ENCODE peak calls at places on chromosomes 13 and 19, in five cellular contexts. Q is activated CD4-positive, alpha-beta T cell treated with anti-CD3 and anti-CD28 coated beads, Interleukin-2, amount 50 U/mL, for 4 hours; P is stimulated activated CD4-positive, alpha-beta T cell treated with anti-CD3 and anti-CD28 coated beads, Interleukin-2, amount 100 ng/mL, for 48 hours; I is activated T-helper 1 cell treated with anti-CD3 and anti-CD28 coated beads, Interleukin-12 subunit alpha, Interleukin-12 subunit beta, Interleukin-2, Interleukin-4 antibody, amounts not matched to agents 30 ng/mL and 10 ng/mL and 1 ng/mL, durations not matched to agents 14 hours and 24 hours and 36 hours; B is iPS DF 6.9. N is an unnamed sample.

GRCh38 chr13:52454825-52455676 is at the start of gene CKAP2:
- DNase-seq in Q (peak; percentile 91), P (peak; percentile 89), I (peak; percentile 92), B (peak; percentile 90), N (peak; percentile 89)

GRCh38 chr19:44539236-44539819 is 9.9 kb upstream of the CEACAM20 start:
- DNase-seq in Q (no peak), P (no peak), I (no peak), B (no peak), N (no peak)

GRCh38 chr13:80957019-80957650 is 616.2 kb upstream of the SPRY2 start:
- DNase-seq in Q (no peak), P (no peak), I (no peak), B (no peak), N (no peak)

GRCh38 chr19:39052846-39053245 is 20.5 kb upstream of the FBXO27 start:
- DNase-seq in Q (no peak), P (no peak), I (no peak), B (no peak), N (no peak)

GRCh38 chr13:111342716-111343115 is 22.3 kb downstream of the TEX29 start:
- DNase-seq in Q (no peak), P (no peak), I (no peak), B (no peak), N (no peak)

GRCh38 chr19:38387550-38388309 is at the start of gene GGN:
- DNase-seq in Q (peak; percentile 78), P (peak; percentile 81), I (peak; percentile 73), B (peak; percentile 94), N (peak; percentile 93)

GRCh38 chr19:13781547-13781946 is 7.3 kb downstream of the C19orf53 start:
- DNase-seq in Q (no peak), P (no peak), I (no peak), B (no peak), N (peak; percentile 58)

GRCh38 chr19:46803555-46803954 is 15.2 kb upstream of the SLC1A5 start:
- DNase-seq in Q (no peak), P (no peak), I (no peak), B (no peak), N (no peak)

GRCh38 chr19:49361438-49362047 is 673 bp downstream of the TEAD2 start:
- DNase-seq in Q (no peak), P (no peak), I (no peak), B (no peak), N (peak; percentile 57)

GRCh38 chr13:78299832-78300623 is 303.3 kb downstream of the POU4F1 start:
- DNase-seq in Q (no peak), P (no peak), I (no peak), B (no peak), N (no peak)

GRCh38 chr13:37473035-37473434 is 125.5 kb downstream of the POSTN start:
- DNase-seq in Q (no peak), P (no peak), I (no peak), B (peak; percentile 31), N (no peak)

GRCh38 chr19:17797397-17798201 is 2.7 kb downstream of the B3GNT3 start:
- DNase-seq in Q (peak; percentile 56), P (peak; percentile 44), I (no peak), B (no peak), N (no peak)

GRCh38 chr19:49570138-49570856 is 10.1 kb downstream of the NOSIP start:
- DNase-seq in Q (peak; percentile 65), P (no peak), I (peak; percentile 69), B (no peak), N (peak; percentile 62)

GRCh38 chr13:59700281-59700680 is 463.4 kb downstream of the DIAPH3 start:
- DNase-seq in Q (no peak), P (no peak), I (no peak), B (no peak), N (no peak)

GRCh38 chr19:11331502-11331901 is 8.0 kb downstream of the RAB3D start:
- DNase-seq in Q (no peak), P (no peak), I (no peak), B (no peak), N (no peak)

GRCh38 chr13:26473571-26474230 is 83.8 kb upstream of the WASF3 start:
- DNase-seq in Q (no peak), P (no peak), I (no peak), B (no peak), N (no peak)

GRCh38 chr19:51971624-51972023 is 15.0 kb downstream of the ZNF350 start:
- DNase-seq in Q (no peak), P (no peak), I (no peak), B (no peak), N (no peak)

GRCh38 chr13:46687810-46688209 is 109.2 kb downstream of the ESD start:
- DNase-seq in Q (peak; percentile 15), P (no peak), I (no peak), B (peak; percentile 45), N (no peak)

GRCh38 chr13:109400192-109400591 is 386.2 kb downstream of the IRS2 start:
- DNase-seq in Q (no peak), P (no peak), I (no peak), B (no peak), N (peak; percentile 12)

N was measured in neural crest cell.